ENCODE peak calls at places on chromosomes 5 and 9, in six cellular contexts. S is breast epithelium, T is body of pancreas, O is HepG2, B is stomach, P is spleen. Y is an unnamed sample. For H3K27me3, the result is how much of the 10 kb centered on the place peaks cover.

GRCh38 chr9:127537792-127538191 is 74.3 kb upstream of the STXBP1 start:
- DNase-seq in S (no peak), T (no peak), O (no peak), B (no peak), P (no peak), Y (no peak)

GRCh38 chr9:88322906-88323566 is 65.2 kb upstream of the SPIN1 start:
- DNase-seq in S (no peak), T (peak), O (no peak), B (no peak), P (no peak), Y (peak)

GRCh38 chr9:70192707-70193106 is 66.1 kb upstream of the SMC5 start:
- DNase-seq in S (no peak), T (no peak), O (no peak), B (no peak), P (no peak), Y (no peak)

GRCh38 chr9:22097712-22098111 is 88.6 kb upstream of the CDKN2B start:
- DNase-seq in S (no peak), T (no peak), O (no peak), B (no peak), P (no peak), Y (no peak)

GRCh38 chr5:167720201-167720600 is 571.2 kb upstream of the WWC1 start:
- DNase-seq in S (no peak), T (no peak), O (no peak), B (no peak), P (no peak), Y (no peak)

GRCh38 chr5:163503106-163504090 is 2.0 kb upstream of the MAT2B start:
- DNase-seq in S (no peak), T (peak), O (peak), B (peak), P (peak), Y (peak)

GRCh38 chr9:79300153-79300552 is 271.6 kb upstream of the TLE4 start:
- DNase-seq in S (no peak), T (no peak), O (no peak), B (no peak), P (no peak), Y (no peak)

GRCh38 chr9:89410022-89410421 is 87.9 kb downstream of the SEMA4D start:
- DNase-seq in S (no peak), T (no peak), O (no peak), B (no peak), P (no peak), Y (no peak)

GRCh38 chr9:35938474-35939145 is 19.3 kb downstream of the OR2S2 start:
- DNase-seq in S (no peak), T (no peak), O (no peak), B (no peak), P (no peak), Y (no peak)

GRCh38 chr5:75891020-75891419 is 173.8 kb upstream of the POC5 start:
- DNase-seq in S (no peak), T (no peak), O (no peak), B (no peak), P (no peak), Y (no peak)

GRCh38 chr5:150131978-150132694 is 23.5 kb downstream of the PDGFRB start:
- DNase-seq in S (no peak), T (no peak), O (no peak), B (no peak), P (no peak), Y (no peak)

GRCh38 chr9:125393426-125393825 is 131.8 kb downstream of the GAPVD1 start:
- DNase-seq in S (no peak), T (no peak), O (no peak), B (no peak), P (no peak), Y (no peak)

GRCh38 chr9:38127271-38127839 is 58.3 kb upstream of the SHB start:
- DNase-seq in S (no peak), T (no peak), O (no peak), B (no peak), P (no peak), Y (no peak)

GRCh38 chr9:14967450-14968321 is 57.5 kb upstream of the FREM1 start:
- DNase-seq in S (no peak), T (no peak), O (peak), B (no peak), P (no peak), Y (no peak)

GRCh38 chr9:92196909-92197308 is 81.7 kb upstream of the SPTLC1 start:
- DNase-seq in S (no peak), T (no peak), O (peak), B (no peak), P (no peak), Y (no peak)

GRCh38 chr5:25763781-25764180 is 1119.0 kb upstream of the CDH10 start:
- DNase-seq in S (no peak), T (no peak), O (no peak), B (no peak), P (no peak), Y (no peak)

GRCh38 chr5:67992919-67993318 is 222.6 kb upstream of the PIK3R1 start:
- DNase-seq in S (no peak), T (no peak), O (no peak), B (no peak), P (no peak), Y (no peak)

GRCh38 chr9:89036383-89036782 is 45.1 kb downstream of the S1PR3 start:
- DNase-seq in S (no peak), T (peak), O (no peak), B (peak), P (no peak), Y (no peak)

GRCh38 chr5:103519550-103519949 is 43.0 kb downstream of the NUDT12 start:
- DNase-seq in S (no peak), T (no peak), O (no peak), B (no peak), P (no peak), Y (no peak)

GRCh38 chr5:51544386-51544785 is 161.1 kb downstream of the ISL1 start:
- DNase-seq in S (no peak), T (no peak), O (no peak), B (no peak), P (no peak), Y (no peak)

GRCh38 chr5:3811116-3811515 is 215.5 kb downstream of the IRX1 start:
- DNase-seq in S (no peak), T (no peak), O (no peak), B (no peak), P (no peak), Y (no peak)

GRCh38 chr9:77939149-77939668 is 92.4 kb downstream of the GNAQ start:
- DNase-seq in S (no peak), T (no peak), O (no peak), B (no peak), P (no peak), Y (no peak)

GRCh38 chr5:98933446-98934072 is 4.8 kb upstream of the CHD1 start:
- DNase-seq in S (no peak), T (peak), O (no peak), B (no peak), P (no peak), Y (peak)

GRCh38 chr9:99039388-99040182 is 65.3 kb upstream of the TGFBR1 start:
- DNase-seq in S (no peak), T (no peak), O (no peak), B (no peak), P (no peak), Y (no peak)

DNA sequence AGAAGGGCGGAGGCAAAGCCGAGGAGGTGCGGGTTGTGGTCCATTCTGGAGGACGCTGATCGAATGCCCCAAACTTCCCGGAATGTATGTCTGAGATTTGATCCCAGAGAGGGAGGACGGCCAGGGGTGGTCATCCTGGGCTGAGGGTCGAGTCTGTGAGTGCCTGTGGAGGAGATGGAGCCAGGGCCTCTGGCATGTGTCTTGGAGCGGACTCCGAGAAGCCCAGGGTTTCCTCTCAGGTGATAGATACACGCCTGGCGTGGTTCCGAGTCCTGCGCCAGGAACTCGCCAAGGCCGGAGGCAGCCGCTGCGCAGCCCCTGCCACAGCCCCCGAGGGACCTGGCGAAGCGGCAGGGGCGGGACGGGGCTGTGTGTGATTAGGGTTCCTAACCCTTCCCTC is 363 bp downstream of the ZNF454 start:
- DNase-seq in S (no peak), T (peak), O (no peak), B (no peak), P (no peak), Y (peak)
- H3K4me3 ChIP-seq in S (peak), T (peak), O (no peak), B (peak), P (peak), Y (peak)

GRCh38 chr9:135579356-135579755 is 17.8 kb downstream of the PAEP start:
- DNase-seq in S (no peak), T (no peak), O (no peak), B (no peak), P (no peak), Y (no peak)
- H3K27me3 ChIP-seq in S (under half), T (under half), O (under half), B (under half), P (under half), Y (under half)

GRCh38 chr5:17880869-17881268 is 246.6 kb downstream of the TAF11L14 start:
- DNase-seq in S (no peak), T (no peak), O (no peak), B (no peak), P (no peak), Y (no peak)

GRCh38 chr5:17882760-17883488 is 248.7 kb downstream of the TAF11L14 start:
- DNase-seq in S (no peak), T (no peak), O (no peak), B (no peak), P (no peak), Y (no peak)

GRCh38 chr5:17878541-17878940 is 244.3 kb downstream of the TAF11L14 start:
- DNase-seq in S (no peak), T (no peak), O (no peak), B (no peak), P (no peak), Y (no peak)

DNA sequence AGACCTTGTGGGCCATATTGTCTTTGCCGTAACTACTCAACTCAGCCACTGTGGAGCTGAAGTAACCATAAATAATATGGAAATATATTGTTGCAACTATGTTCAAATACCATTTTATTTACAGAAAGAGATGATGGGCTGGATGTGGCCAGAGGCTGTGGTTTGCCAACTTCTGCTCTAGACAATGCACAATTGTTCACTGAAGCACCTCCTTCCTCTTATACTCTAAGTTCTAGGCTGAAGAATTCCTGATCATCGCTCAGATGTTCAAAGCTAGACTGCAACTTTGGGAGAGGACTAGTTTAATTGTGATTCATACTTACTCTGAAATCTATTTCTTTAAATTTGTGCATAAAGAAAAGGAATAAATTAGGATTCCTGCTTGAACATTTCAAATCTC is 245.0 kb downstream of the TAF11L14 start:
- DNase-seq in S (no peak), T (no peak), O (no peak), B (no peak), P (no peak), Y (no peak)
- TF ChIP-seq POLR2A in S (no peak), T (no peak), O (no peak), B (no peak), P (no peak), Y (no peak)

DNA sequence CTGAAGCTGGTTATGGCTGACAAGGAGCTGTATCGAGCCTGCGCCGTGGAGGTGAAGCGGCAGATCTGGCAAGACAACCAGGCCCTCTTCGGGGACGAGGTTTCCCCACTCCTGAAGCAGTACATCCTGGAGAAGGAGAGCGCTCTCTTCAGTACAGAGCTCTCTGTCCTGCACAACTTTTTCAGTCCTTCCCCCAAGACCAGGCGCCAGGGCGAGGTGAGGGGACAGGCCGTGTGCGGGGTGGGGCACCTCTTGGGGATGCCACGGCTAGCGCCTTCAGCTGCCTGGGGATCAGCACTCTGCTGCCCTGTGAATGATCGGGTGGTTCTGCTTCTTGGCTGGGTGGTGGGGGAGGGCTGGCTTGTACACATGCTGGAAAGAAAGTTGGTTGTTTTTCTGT is 1.7 kb downstream of the NELFB start:
- DNase-seq in S (no peak), T (no peak), O (no peak), B (no peak), P (no peak), Y (no peak)
- H3K4me3 ChIP-seq in S (no peak), T (no peak), O (peak), B (no peak), P (peak), Y (no peak)

GRCh38 chr5:135546014-135546413 is 10.2 kb upstream of the NEUROG1 start:
- DNase-seq in S (no peak), T (no peak), O (no peak), B (no peak), P (no peak), Y (no peak)

GRCh38 chr5:135541969-135542502 is 6.3 kb upstream of the NEUROG1 start:
- DNase-seq in S (no peak), T (no peak), O (no peak), B (no peak), P (no peak), Y (no peak)

GRCh38 chr5:135545115-135545514 is 9.4 kb upstream of the NEUROG1 start:
- DNase-seq in S (no peak), T (no peak), O (no peak), B (no peak), P (no peak), Y (no peak)

GRCh38 chr5:135544666-135545045 is 8.9 kb upstream of the NEUROG1 start:
- DNase-seq in S (no peak), T (no peak), O (no peak), B (no peak), P (no peak), Y (no peak)

DNA sequence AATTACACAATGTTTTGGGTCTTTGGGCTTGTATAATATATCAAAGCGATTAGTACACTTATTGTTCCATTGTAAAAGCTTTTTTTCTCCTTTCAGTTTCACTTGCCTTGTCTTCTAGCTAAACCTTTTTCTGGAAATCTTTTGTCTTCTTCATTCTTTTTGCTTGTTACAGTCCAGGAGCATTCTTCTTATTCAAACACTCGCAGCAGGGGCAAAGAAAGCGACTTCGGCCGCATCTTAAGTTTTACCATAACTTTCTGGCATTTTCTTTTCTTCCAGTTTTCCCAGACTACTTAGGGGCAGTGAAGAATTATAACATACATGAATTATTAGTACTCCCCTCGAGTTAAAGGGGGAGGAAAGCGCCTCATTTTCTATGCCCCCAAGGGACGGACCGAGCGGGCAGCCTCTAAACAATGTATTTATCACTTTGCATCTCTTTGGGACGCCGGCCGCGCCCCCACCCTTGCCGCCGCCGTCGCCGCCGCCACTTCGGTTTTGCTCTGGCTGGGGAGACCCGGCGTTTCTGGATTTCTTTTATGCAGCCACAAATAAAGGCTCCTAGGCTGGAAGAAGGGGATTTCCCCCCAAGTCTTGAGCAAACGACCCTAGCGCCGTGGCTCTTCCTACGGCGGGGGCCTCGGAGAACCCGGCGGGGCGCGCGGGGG is 7.5 kb upstream of the NEUROG1 start:
- DNase-seq in S (no peak), T (no peak), O (no peak), B (no peak), P (no peak), Y (no peak)
- H3K27me3 ChIP-seq in S (half or more), T (under half), O (under half), B (under half), P (half or more), Y (under half)

DNA sequence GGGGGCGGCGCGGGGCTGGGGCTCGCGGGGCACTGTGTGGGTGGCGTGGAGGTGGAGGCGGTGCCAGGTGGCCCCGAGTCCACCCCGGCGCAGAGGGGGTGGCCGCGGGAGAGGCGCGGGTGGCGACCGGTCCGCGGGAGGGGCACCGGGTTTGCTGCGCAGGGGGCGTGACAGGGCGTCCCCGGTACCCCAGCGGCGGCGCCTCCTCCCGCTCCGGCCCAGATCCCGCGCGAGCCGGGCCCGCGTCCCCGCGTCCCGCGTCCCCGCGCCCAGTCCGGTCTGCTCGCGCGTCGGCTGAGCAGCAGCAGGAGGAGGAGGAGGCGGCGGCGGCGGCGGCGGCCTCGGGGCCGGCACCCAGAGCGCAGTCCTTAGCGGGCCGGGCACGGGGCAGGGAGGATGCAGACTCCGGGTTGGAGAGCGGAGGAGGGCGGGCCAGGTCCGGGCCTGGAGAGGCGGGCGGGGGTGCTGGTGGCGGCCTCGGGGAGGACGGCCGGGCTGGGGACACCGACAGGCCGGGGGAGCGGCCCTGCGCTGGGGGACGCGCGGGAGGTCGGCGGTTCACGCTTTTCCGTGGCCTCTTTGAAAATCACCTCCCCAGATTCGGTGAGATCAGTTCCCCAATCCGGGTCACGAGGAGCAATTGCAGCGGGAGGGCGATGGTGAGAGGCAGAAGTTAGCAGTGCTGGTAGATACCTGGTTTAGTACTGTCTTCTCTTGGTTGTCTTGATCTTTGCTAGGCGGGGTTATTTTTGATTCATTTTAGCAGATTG is 1.6 kb downstream of the TRIO start:
- DNase-seq in S (peak), T (peak), O (no peak), B (peak), P (peak), Y (peak)
- TF ChIP-seq POLR2A in S (no peak), T (peak), O (no peak), B (no peak), P (no peak), Y (peak)

DNA sequence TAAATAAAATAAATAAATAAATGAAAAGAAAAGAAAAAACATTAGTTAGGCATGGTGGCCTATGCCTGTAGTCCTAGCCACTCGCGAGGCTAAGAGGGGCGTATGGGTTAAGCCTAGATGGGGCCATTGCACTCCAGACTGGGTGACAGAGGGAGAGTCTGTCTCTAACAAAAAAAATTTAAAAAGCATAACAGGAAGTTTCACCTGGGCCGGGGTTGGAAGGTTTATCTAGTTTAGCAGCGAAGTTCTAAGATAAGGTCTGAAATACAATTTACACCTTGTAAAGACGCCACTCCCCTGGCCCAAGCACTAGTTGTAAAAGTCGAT is 18.0 kb downstream of the ZMAT2 start:
- DNase-seq in S (no peak), T (no peak), O (no peak), B (no peak), P (no peak), Y (no peak)
- H3K4me3 ChIP-seq in S (no peak), T (no peak), O (peak), B (peak), P (no peak), Y (no peak)

Y was measured in Peyer's patch.